ENCODE peak calls at places on chromosomes 6 and 20, in four cellular contexts. One of them, this sample, is unnamed.

GRCh38 chr6:133236898-133237297 is 4.3 kb upstream of the EYA4 start:
- DNase-seq in thoracic aorta: no peak
- DNase-seq in ascending aorta: no peak
- DNase-seq in neuronal stem cell: no peak
- DNase-seq in this sample: no peak

GRCh38 chr6:6191476-6191875 is 129.0 kb downstream of the F13A1 start:
- DNase-seq in ascending aorta: no peak
- DNase-seq in thoracic aorta: no peak
- DNase-seq in neuronal stem cell: peak; percentile 35
- DNase-seq in this sample: no peak

GRCh38 chr6:114446342-114446741 is 103.5 kb upstream of the HS3ST5 start:
- DNase-seq in ascending aorta: no peak
- DNase-seq in neuronal stem cell: no peak
- DNase-seq in thoracic aorta: no peak
- DNase-seq in this sample: no peak

GRCh38 chr20:12821249-12821648 is 187.5 kb upstream of the SPTLC3 start:
- DNase-seq in neuronal stem cell: no peak
- DNase-seq in ascending aorta: no peak
- DNase-seq in thoracic aorta: no peak
- DNase-seq in this sample: no peak

GRCh38 chr20:25044660-25045342 is 13.1 kb downstream of the ACSS1 start:
- DNase-seq in thoracic aorta: no peak
- DNase-seq in ascending aorta: no peak
- DNase-seq in neuronal stem cell: no peak
- DNase-seq in this sample: no peak

GRCh38 chr20:62143976-62144825 is 632 bp downstream of the SS18L1 start:
- DNase-seq in thoracic aorta: no peak
- DNase-seq in neuronal stem cell: no peak
- DNase-seq in ascending aorta: peak; percentile 72
- DNase-seq in this sample: peak; percentile 58

GRCh38 chr6:64589961-64590360 is 954.4 kb downstream of the PHF3 start:
- DNase-seq in neuronal stem cell: no peak
- DNase-seq in thoracic aorta: no peak
- DNase-seq in ascending aorta: no peak
- DNase-seq in this sample: no peak

GRCh38 chr20:41058674-41059008 is 30.0 kb downstream of the TOP1 start:
- DNase-seq in thoracic aorta: no peak
- DNase-seq in ascending aorta: no peak
- DNase-seq in neuronal stem cell: no peak
- DNase-seq in this sample: no peak

GRCh38 chr20:17849901-17850673 is 118.5 kb downstream of the SNX5 start:
- DNase-seq in thoracic aorta: peak; percentile 83
- DNase-seq in ascending aorta: peak; percentile 97
- DNase-seq in neuronal stem cell: no peak
- DNase-seq in this sample: peak; percentile 50

GRCh38 chr6:32945106-32945761 is 4.4 kb upstream of the HLA-DMB start:
- DNase-seq in thoracic aorta: no peak
- DNase-seq in neuronal stem cell: no peak
- DNase-seq in ascending aorta: no peak
- DNase-seq in this sample: no peak

GRCh38 chr6:70547313-70547712 is 19.4 kb upstream of the SDHAF4 start:
- DNase-seq in thoracic aorta: no peak
- DNase-seq in ascending aorta: no peak
- DNase-seq in neuronal stem cell: no peak
- DNase-seq in this sample: no peak

GRCh38 chr6:167825759-167826229 is 917 bp upstream of the AFDN start:
- DNase-seq in thoracic aorta: no peak
- DNase-seq in neuronal stem cell: no peak
- DNase-seq in ascending aorta: peak; percentile 71
- DNase-seq in this sample: peak; percentile 67

GRCh38 chr20:17281478-17281877 is 54.6 kb downstream of the PCSK2 start:
- DNase-seq in thoracic aorta: no peak
- DNase-seq in neuronal stem cell: no peak
- DNase-seq in ascending aorta: no peak
- DNase-seq in this sample: peak; percentile 46

GRCh38 chr6:16731503-16732018 is 29.7 kb downstream of the ATXN1 start:
- DNase-seq in thoracic aorta: no peak
- DNase-seq in ascending aorta: no peak
- DNase-seq in neuronal stem cell: no peak
- DNase-seq in this sample: no peak

GRCh38 chr6:123380257-123380656 is 256.5 kb downstream of the TRDN start:
- DNase-seq in ascending aorta: no peak
- DNase-seq in thoracic aorta: no peak
- DNase-seq in neuronal stem cell: peak; percentile 43
- DNase-seq in this sample: no peak

GRCh38 chr6:116287668-116288282 is 8.0 kb upstream of the TSPYL1 start:
- DNase-seq in neuronal stem cell: peak; percentile 46
- DNase-seq in ascending aorta: no peak
- DNase-seq in thoracic aorta: no peak
- DNase-seq in this sample: no peak

GRCh38 chr6:22952076-22952475 is 382.7 kb downstream of the HDGFL1 start:
- DNase-seq in neuronal stem cell: no peak
- DNase-seq in ascending aorta: no peak
- DNase-seq in thoracic aorta: no peak
- DNase-seq in this sample: no peak

GRCh38 chr20:43722153-43722505 is 4.7 kb downstream of the GTSF1L start:
- DNase-seq in thoracic aorta: no peak
- DNase-seq in neuronal stem cell: no peak
- DNase-seq in ascending aorta: no peak
- DNase-seq in this sample: no peak

GRCh38 chr6:12148841-12149240 is 136.7 kb downstream of the HIVEP1 start:
- DNase-seq in ascending aorta: no peak
- DNase-seq in neuronal stem cell: no peak
- DNase-seq in thoracic aorta: no peak
- DNase-seq in this sample: no peak

GRCh38 chr20:32511358-32512046 is 73.6 kb downstream of the NOL4L start:
- DNase-seq in thoracic aorta: no peak
- DNase-seq in ascending aorta: no peak
- DNase-seq in neuronal stem cell: no peak
- DNase-seq in this sample: no peak

GRCh38 chr6:21594427-21595264 is 1.1 kb downstream of the SOX4 start:
- DNase-seq in ascending aorta: peak; percentile 83
- DNase-seq in neuronal stem cell: no peak
- DNase-seq in thoracic aorta: peak; percentile 9
- DNase-seq in this sample: peak; percentile 61

GRCh38 chr20:38308447-38308846 is 4.5 kb downstream of the BPI start:
- DNase-seq in neuronal stem cell: no peak
- DNase-seq in ascending aorta: no peak
- DNase-seq in thoracic aorta: no peak
- DNase-seq in this sample: no peak

GRCh38 chr20:11982289-11982957 is 64.7 kb downstream of the BTBD3 start:
- DNase-seq in neuronal stem cell: no peak
- DNase-seq in thoracic aorta: no peak
- DNase-seq in ascending aorta: no peak
- DNase-seq in this sample: no peak

GRCh38 chr6:142635130-142635529 is 309.8 kb downstream of the HIVEP2 start:
- DNase-seq in neuronal stem cell: no peak
- DNase-seq in thoracic aorta: no peak
- DNase-seq in ascending aorta: no peak
- DNase-seq in this sample: no peak

GRCh38 chr20:31394900-31395299 is 4.5 kb upstream of the DEFB119 start:
- DNase-seq in ascending aorta: no peak
- DNase-seq in neuronal stem cell: no peak
- DNase-seq in thoracic aorta: no peak
- DNase-seq in this sample: no peak

GRCh38 chr6:116385462-116385807 is 14.7 kb downstream of the DSE start:
- DNase-seq in ascending aorta: no peak
- DNase-seq in neuronal stem cell: no peak
- DNase-seq in thoracic aorta: no peak
- DNase-seq in this sample: no peak

GRCh38 chr6:44615621-44616020 is 228.1 kb downstream of the CDC5L start:
- DNase-seq in thoracic aorta: no peak
- DNase-seq in ascending aorta: no peak
- DNase-seq in neuronal stem cell: no peak
- DNase-seq in this sample: no peak

GRCh38 chr6:128114164-128114563 is 213.3 kb upstream of the THEMIS start:
- DNase-seq in neuronal stem cell: no peak
- DNase-seq in thoracic aorta: no peak
- DNase-seq in ascending aorta: no peak
- DNase-seq in this sample: no peak

GRCh38 chr6:83853968-83854501 is 875 bp downstream of the RIPPLY2 start:
- DNase-seq in ascending aorta: no peak
- DNase-seq in thoracic aorta: no peak
- DNase-seq in neuronal stem cell: no peak
- DNase-seq in this sample: no peak

GRCh38 chr6:73062121-73062520 is 163.2 kb downstream of the KHDC1L start:
- DNase-seq in ascending aorta: no peak
- DNase-seq in neuronal stem cell: no peak
- DNase-seq in thoracic aorta: no peak
- DNase-seq in this sample: no peak

GRCh38 chr6:2063547-2063946 is 181.9 kb downstream of the GMDS start:
- DNase-seq in ascending aorta: no peak
- DNase-seq in neuronal stem cell: no peak
- DNase-seq in thoracic aorta: no peak
- DNase-seq in this sample: no peak

GRCh38 chr6:111468329-111469012 is 14.5 kb downstream of the REV3L start:
- DNase-seq in thoracic aorta: no peak
- DNase-seq in neuronal stem cell: no peak
- DNase-seq in ascending aorta: no peak
- DNase-seq in this sample: no peak

GRCh38 chr6:90105766-90106165 is 190.9 kb downstream of the BACH2 start:
- DNase-seq in thoracic aorta: no peak
- DNase-seq in neuronal stem cell: no peak
- DNase-seq in ascending aorta: no peak
- DNase-seq in this sample: no peak
- H3K4me1 ChIP-seq in thoracic aorta: peaks cover 10% of the 10 kb centered on the region
- H3K4me1 ChIP-seq in neuronal stem cell: peaks cover 9% of the 10 kb centered on the region
- H3K4me1 ChIP-seq in ascending aorta: peaks cover 4% of the 10 kb centered on the region
- H3K4me1 ChIP-seq in this sample: peaks cover 4% of the 10 kb centered on the region

DNA sequence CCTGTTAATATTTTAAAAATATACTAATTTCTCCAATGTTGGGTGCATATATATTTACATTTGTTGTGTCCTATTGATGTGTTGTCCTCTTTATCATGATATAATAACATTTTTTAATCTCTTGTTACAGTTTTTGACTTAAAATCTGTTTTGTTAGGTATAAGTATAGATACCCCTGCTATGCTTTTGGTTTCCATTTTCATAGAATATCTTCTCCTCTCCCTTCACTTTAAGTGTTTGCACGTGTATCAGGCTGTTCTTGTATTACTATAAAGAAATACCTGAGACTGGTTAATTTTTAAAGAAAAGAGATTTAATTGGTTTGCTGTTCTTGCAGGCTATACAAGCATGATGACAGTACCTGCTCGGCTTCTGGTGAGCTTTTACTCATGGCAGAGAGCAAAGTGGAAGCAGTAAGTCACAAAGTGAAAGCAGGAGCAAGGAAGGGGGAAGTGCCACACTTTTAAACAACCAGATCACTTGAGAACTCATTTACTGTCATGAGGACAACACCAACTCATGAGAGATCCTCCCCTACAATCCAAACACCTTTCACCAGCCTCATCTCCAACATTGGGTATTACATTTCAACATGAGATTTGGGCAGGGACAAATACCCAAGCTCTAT is 340.5 kb upstream of the SYNCRIP start:
- DNase-seq in neuronal stem cell: no peak
- DNase-seq in thoracic aorta: no peak
- DNase-seq in ascending aorta: no peak
- DNase-seq in this sample: no peak
- H3K4me1 ChIP-seq in neuronal stem cell: no peaks in the 10 kb centered on the region
- H3K4me1 ChIP-seq in thoracic aorta: no peaks in the 10 kb centered on the region
- H3K4me1 ChIP-seq in ascending aorta: no peaks in the 10 kb centered on the region
- H3K4me1 ChIP-seq in this sample: no peaks in the 10 kb centered on the region

GRCh38 chr6:25014806-25015560 is 79.2 kb upstream of the RIPOR2 start:
- DNase-seq in ascending aorta: no peak
- DNase-seq in thoracic aorta: no peak
- DNase-seq in neuronal stem cell: no peak
- DNase-seq in this sample: no peak
- H3K4me1 ChIP-seq in ascending aorta: peaks cover 2% of the 10 kb centered on the region
- H3K4me1 ChIP-seq in thoracic aorta: no peaks in the 10 kb centered on the region
- H3K4me1 ChIP-seq in neuronal stem cell: peaks cover 15% of the 10 kb centered on the region
- H3K4me1 ChIP-seq in this sample: peaks cover 2% of the 10 kb centered on the region

GRCh38 chr6:56802570-56802969 is 152.3 kb upstream of the BEND6 start:
- DNase-seq in neuronal stem cell: no peak
- DNase-seq in thoracic aorta: no peak
- DNase-seq in ascending aorta: no peak
- DNase-seq in this sample: no peak
- H3K4me1 ChIP-seq in neuronal stem cell: peaks cover 42% of the 10 kb centered on the region
- H3K4me1 ChIP-seq in thoracic aorta: peaks cover 53% of the 10 kb centered on the region
- H3K4me1 ChIP-seq in ascending aorta: peaks cover 12% of the 10 kb centered on the region
- H3K4me1 ChIP-seq in this sample: peaks cover 17% of the 10 kb centered on the region

DNA sequence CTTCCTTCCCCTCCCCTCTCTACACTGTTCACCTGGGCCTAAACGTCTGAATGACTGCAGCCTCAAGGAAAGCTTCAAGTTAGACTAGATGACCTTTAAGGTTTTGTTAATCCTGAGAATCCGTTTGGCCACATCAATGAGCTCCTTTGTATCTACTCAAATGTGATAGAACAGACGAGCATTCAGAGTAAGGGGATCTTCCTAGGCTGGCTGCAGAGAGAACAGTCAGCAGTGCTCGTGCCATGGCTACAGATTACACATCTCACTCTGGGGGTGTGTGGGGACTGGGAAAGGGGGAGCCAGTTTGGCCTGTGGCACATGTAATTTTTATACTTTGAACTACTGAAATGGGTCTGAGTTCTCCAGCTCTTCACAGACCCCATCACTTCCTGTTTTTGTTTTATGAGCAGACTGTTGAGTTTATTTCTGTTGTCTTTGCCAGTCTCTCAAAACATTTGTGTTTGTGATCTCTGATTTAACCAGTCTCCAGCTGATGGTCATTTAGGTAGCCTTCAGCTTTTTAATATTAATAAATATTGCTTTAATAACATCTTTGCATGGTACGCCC is 50.9 kb downstream of the KCNS1 start:
- DNase-seq in neuronal stem cell: no peak
- DNase-seq in thoracic aorta: no peak
- DNase-seq in ascending aorta: no peak
- DNase-seq in this sample: no peak
- H3K4me1 ChIP-seq in neuronal stem cell: peaks cover 27% of the 10 kb centered on the region
- H3K4me1 ChIP-seq in thoracic aorta: peaks cover 20% of the 10 kb centered on the region
- H3K4me1 ChIP-seq in ascending aorta: peaks cover 5% of the 10 kb centered on the region
- H3K4me1 ChIP-seq in this sample: peaks cover 16% of the 10 kb centered on the region

GRCh38 chr6:125986295-125986955 is at the start of gene TRMT11:
- DNase-seq in neuronal stem cell: peak; percentile 75
- DNase-seq in ascending aorta: peak; percentile 91
- DNase-seq in thoracic aorta: peak; percentile 25
- DNase-seq in this sample: peak; percentile 91
- H3K4me1 ChIP-seq in neuronal stem cell: no peaks in the 10 kb centered on the region
- H3K4me1 ChIP-seq in ascending aorta: peaks cover 3% of the 10 kb centered on the region
- H3K4me1 ChIP-seq in thoracic aorta: peaks cover 34% of the 10 kb centered on the region
- H3K4me1 ChIP-seq in this sample: no peaks in the 10 kb centered on the region

GRCh38 chr20:48483667-48484066 is 344.1 kb downstream of the PREX1 start:
- DNase-seq in ascending aorta: no peak
- DNase-seq in thoracic aorta: no peak
- DNase-seq in neuronal stem cell: no peak
- DNase-seq in this sample: no peak
- H3K4me1 ChIP-seq in ascending aorta: no peaks in the 10 kb centered on the region
- H3K4me1 ChIP-seq in thoracic aorta: no peaks in the 10 kb centered on the region
- H3K4me1 ChIP-seq in neuronal stem cell: no peaks in the 10 kb centered on the region
- H3K4me1 ChIP-seq in this sample: no peaks in the 10 kb centered on the region